ENCODE peak calls at places on chromosomes 1 and 21, in five cellular contexts. O, B, Q, G and I are unnamed samples. For H3K9me3 and H3K4me1, the result is how much of the 10 kb centered on the place peaks cover.

GRCh38 chr1:230067871-230068814 is 1.1 kb downstream of the GALNT2 start:
- DNase-seq in O (peak), B (peak), Q (no peak), G (peak), I (peak)

GRCh38 chr21:45405819-45406762 is 1.1 kb downstream of the COL18A1 start:
- DNase-seq in O (no peak), B (no peak), Q (peak), G (peak), I (no peak)

GRCh38 chr1:30714025-30714424 is 9.4 kb downstream of the MATN1 start:
- DNase-seq in O (no peak), B (no peak), Q (no peak), G (no peak), I (no peak)

GRCh38 chr1:159171254-159171687 is at the start of gene CADM3:
- DNase-seq in O (no peak), B (no peak), Q (peak), G (no peak), I (no peak)

GRCh38 chr1:40462956-40463590 is 12.8 kb downstream of the ZFP69B start:
- DNase-seq in O (no peak), B (peak), Q (no peak), G (no peak), I (no peak)

GRCh38 chr1:2016123-2016522 is 3.0 kb upstream of the GABRD start:
- DNase-seq in O (no peak), B (no peak), Q (no peak), G (no peak), I (no peak)

GRCh38 chr1:154962238-154962678 is 676 bp upstream of the PYGO2 start:
- DNase-seq in O (no peak), B (peak), Q (no peak), G (peak), I (no peak)

GRCh38 chr1:39105841-39106765 is 80.0 kb downstream of the NDUFS5 start:
- DNase-seq in O (peak), B (peak), Q (peak), G (peak), I (peak)

GRCh38 chr21:30620080-30620479 is 347 bp upstream of the KRTAP20-4 start:
- DNase-seq in O (no peak), B (no peak), Q (no peak), G (no peak), I (no peak)

GRCh38 chr1:30148676-30149075 is 574.7 kb downstream of the MATN1 start:
- DNase-seq in O (no peak), B (no peak), Q (no peak), G (no peak), I (no peak)

GRCh38 chr21:31553461-31553860 is 106.0 kb upstream of the SOD1 start:
- DNase-seq in O (no peak), B (no peak), Q (no peak), G (no peak), I (no peak)

GRCh38 chr1:71080782-71081696 is at the start of gene ZRANB2:
- DNase-seq in O (peak), B (peak), Q (peak), G (peak), I (peak)

GRCh38 chr21:29938968-29939858 is 583 bp downstream of the GRIK1 start:
- DNase-seq in O (no peak), B (no peak), Q (peak), G (no peak), I (peak)

GRCh38 chr1:212595787-212596714 is 12.5 kb upstream of the ATF3 start:
- DNase-seq in O (no peak), B (peak), Q (no peak), G (no peak), I (peak)

GRCh38 chr1:230067441-230067870 is 418 bp downstream of the GALNT2 start:
- DNase-seq in O (no peak), B (peak), Q (peak), G (peak), I (no peak)

GRCh38 chr21:37631319-37632117 is 264.9 kb downstream of the DYRK1A start:
- DNase-seq in O (peak), B (peak), Q (no peak), G (no peak), I (no peak)

GRCh38 chr1:96764469-96764868 is 42.9 kb downstream of the PTBP2 start:
- DNase-seq in O (no peak), B (no peak), Q (no peak), G (no peak), I (no peak)

DNA sequence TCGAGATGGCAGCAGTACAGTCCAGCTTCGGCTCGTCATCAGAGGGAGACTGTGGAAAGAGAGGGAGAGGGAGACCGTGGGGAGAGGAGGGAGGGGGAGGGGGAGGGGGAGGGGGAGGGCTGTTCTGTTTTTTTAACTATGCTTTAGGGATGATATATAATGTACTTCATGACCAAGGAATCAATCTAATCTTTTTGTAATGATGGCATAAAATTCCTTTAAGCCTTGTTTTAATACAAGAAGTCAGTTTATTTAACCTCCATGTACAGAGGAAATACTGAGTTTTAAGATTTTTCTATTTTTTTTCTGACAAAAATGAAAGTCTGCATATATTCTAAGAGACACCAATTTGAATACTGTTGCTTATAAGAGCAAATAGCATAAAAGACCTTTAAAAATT is 41.9 kb downstream of the PTBP2 start:
- DNase-seq in O (no peak), B (no peak), Q (no peak), G (no peak), I (no peak)
- H3K9me3 ChIP-seq in O (under half), B (under half), Q (under half), G (under half), I (under half)

DNA sequence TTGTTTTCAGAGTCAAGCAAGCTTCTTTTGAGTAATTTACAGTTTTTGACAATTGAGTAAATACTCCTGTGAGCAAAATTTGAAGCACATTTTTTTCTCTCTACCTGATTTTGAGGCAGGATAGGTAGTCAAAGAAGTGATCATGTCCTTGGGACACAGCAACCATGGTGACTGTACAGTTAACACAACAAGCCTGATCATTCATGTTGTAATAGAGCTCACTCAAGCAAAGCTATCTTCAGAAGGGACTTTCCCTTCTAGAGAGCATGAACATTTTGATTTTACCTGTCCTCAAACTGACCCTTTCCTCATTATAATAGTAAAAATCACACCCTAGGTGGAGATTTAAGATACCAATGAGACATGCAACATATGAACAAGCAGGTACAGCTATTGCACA is 126.5 kb upstream of the KCNK1 start:
- DNase-seq in O (no peak), B (no peak), Q (no peak), G (no peak), I (no peak)
- H3K4me3 ChIP-seq in O (no peak), B (no peak), Q (no peak), G (no peak), I (no peak)

DNA sequence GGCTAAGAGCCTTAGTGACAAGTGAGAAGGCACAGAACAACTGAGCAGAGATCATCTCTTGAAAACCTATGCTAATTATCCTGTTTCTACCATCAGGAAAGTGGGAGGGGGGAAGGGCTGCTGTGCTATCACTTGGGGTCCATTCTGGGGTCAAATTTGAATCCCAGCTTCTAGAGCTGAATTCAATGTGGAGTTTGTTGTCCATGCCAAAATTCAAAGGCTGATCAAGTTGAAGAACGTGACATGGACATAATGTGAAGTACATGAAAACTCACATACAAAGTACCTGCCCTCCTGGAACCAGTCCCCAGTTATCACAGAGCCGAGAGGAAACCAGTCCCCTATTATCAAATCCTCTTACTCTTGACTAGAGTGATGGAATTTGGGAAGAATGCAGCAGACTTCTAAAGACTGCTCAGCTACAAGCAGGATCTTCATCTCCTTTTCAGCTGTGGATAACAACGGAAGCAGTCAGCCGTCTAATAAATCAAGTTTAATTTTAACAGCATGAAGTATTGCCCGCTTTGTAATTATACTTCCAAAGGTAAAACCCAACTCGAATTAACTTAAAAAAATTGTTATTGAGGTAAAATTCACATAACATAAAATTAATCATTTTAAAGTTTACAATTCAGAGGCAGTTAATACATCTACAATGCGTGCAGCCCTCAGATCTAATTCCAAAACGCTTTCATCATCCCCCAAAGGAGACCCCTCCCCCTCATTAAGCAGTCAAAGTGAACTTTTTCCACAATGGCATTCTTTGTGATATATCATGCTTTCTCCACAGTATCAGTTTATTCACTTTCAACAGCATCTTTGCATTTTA is 78.4 kb downstream of the SLC45A1 start:
- DNase-seq in O (no peak), B (peak), Q (no peak), G (no peak), I (no peak)
- H3K4me1 ChIP-seq in O (half or more), B (under half), Q (half or more), G (half or more), I (half or more)

GRCh38 chr1:4962836-4963235 is 308.4 kb downstream of the AJAP1 start:
- DNase-seq in O (no peak), B (no peak), Q (no peak), G (no peak), I (no peak)
- H3K9me3 ChIP-seq in O (under half), B (under half), Q (under half), G (under half), I (under half)

GRCh38 chr1:201737350-201738060 is 91.5 kb upstream of the IPO9 start:
- DNase-seq in O (no peak), B (peak), Q (peak), G (no peak), I (no peak)
- H3K4me3 ChIP-seq in O (no peak), B (no peak), Q (no peak), G (no peak), I (no peak)